ENCODE peak calls at places on chromosome 1, in nine cellular contexts. T is Panc1; J is breast epithelium; Q is AG09309; M is left ventricle myocardium superior; A is activated CD8-positive, alpha-beta memory T cell treated with anti-CD3 and anti-CD28 coated beads for 48 hours; K is NAMALWA; U is naive thymus-derived CD8-positive, alpha-beta T cell; X is endothelial cell. P is an unnamed sample.
A peak's percentile ranks its signal among the peaks of the same experiment; 100 is the strongest.

GRCh38 chr1:111690306-111690617 is 48.9 kb downstream of the INKA2 start:
- DNase-seq in T (no peak), J (no peak), Q (peak; percentile 87), M (no peak), A (no peak), K (no peak), U (no peak), X (no peak), P (peak; percentile 72)

GRCh38 chr1:246001821-246002220 is 505.3 kb downstream of the SMYD3 start:
- DNase-seq in T (no peak), J (no peak), Q (no peak), M (no peak), A (no peak), K (no peak), U (no peak), X (no peak), P (no peak)

GRCh38 chr1:241947355-241947754 is 10.2 kb upstream of the BECN2 start:
- DNase-seq in T (no peak), J (no peak), Q (no peak), M (no peak), A (no peak), K (no peak), U (no peak), X (no peak), P (no peak)

GRCh38 chr1:7680791-7681165 is 90.3 kb upstream of the VAMP3 start:
- DNase-seq in T (no peak), J (no peak), Q (no peak), M (peak; percentile 26), A (no peak), K (no peak), U (no peak), X (no peak), P (no peak)

GRCh38 chr1:217524787-217525520 is 105.9 kb downstream of the GPATCH2 start:
- DNase-seq in T (no peak), J (no peak), Q (no peak), M (no peak), A (no peak), K (no peak), U (no peak), X (no peak), P (no peak)

GRCh38 chr1:17819129-17819802 is 64.1 kb downstream of the ACTL8 start:
- DNase-seq in T (no peak), J (no peak), Q (no peak), M (peak; percentile 74), A (no peak), K (no peak), U (no peak), X (no peak), P (no peak)

GRCh38 chr1:59986736-59987310 is 60.2 kb upstream of the CYP2J2 start:
- DNase-seq in T (no peak), J (no peak), Q (no peak), M (no peak), A (no peak), K (no peak), U (no peak), X (no peak), P (no peak)

GRCh38 chr1:1758059-1758621 is 20.1 kb downstream of the NADK start:
- DNase-seq in T (no peak), J (no peak), Q (no peak), M (no peak), A (no peak), K (no peak), U (no peak), X (no peak), P (no peak)

GRCh38 chr1:209648931-209649776 is 3.1 kb downstream of the LAMB3 start:
- DNase-seq in T (peak; percentile 55), J (no peak), Q (peak; percentile 89), M (no peak), A (no peak), K (no peak), U (no peak), X (no peak), P (peak; percentile 85)

GRCh38 chr1:1337793-1338147 is 6.7 kb downstream of the TAS1R3 start:
- DNase-seq in T (no peak), J (no peak), Q (no peak), M (no peak), A (no peak), K (peak; percentile 57), U (no peak), X (no peak), P (no peak)

P was measured in HFF-Myc.